ENCODE peak calls at places on chromosome 12, in six cellular contexts. Q is IMR-90; J is fibroblast of pulmonary artery; D is AG08396; S is upper lobe of right lung; A is CD4-positive, alpha-beta T cell. T is an unnamed sample.

GRCh38 chr12:49288412-49288853 is 6.5 kb upstream of the PRPH start:
- DNase-seq in Q (peak; percentile 55), D (peak; percentile 82), J (peak; percentile 68), S (peak; percentile 29), A (peak; percentile 62), T (peak; percentile 83)

GRCh38 chr12:2812290-2813213 is at the start of gene ITFG2:
- DNase-seq in A (peak; percentile 97), Q (peak; percentile 98), S (peak; percentile 99), J (peak; percentile 98), D (peak; percentile 93), T (peak; percentile 100)

GRCh38 chr12:132202929-132203721 is 58.9 kb downstream of the NOC4L start:
- DNase-seq in Q (no peak), J (no peak), S (no peak), D (no peak), A (no peak), T (no peak)

GRCh38 chr12:34339922-34340321 is 317.6 kb downstream of the ALG10 start:
- DNase-seq in A (no peak), D (no peak), J (no peak), Q (no peak), S (no peak), T (no peak)

GRCh38 chr12:113528606-113529005 is 56.9 kb upstream of the LHX5 start:
- DNase-seq in S (no peak), J (no peak), Q (no peak), D (no peak), A (no peak), T (no peak)

GRCh38 chr12:87661770-87662402 is 367.3 kb downstream of the C12orf50 start:
- DNase-seq in J (no peak), Q (peak; percentile 3), D (no peak), A (no peak), S (no peak), T (peak; percentile 47)

GRCh38 chr12:14961466-14962155 is at the start of gene ARHGDIB:
- DNase-seq in A (peak; percentile 65), S (no peak), D (no peak), Q (no peak), J (peak; percentile 87), T (no peak)

GRCh38 chr12:95213928-95214327 is 3.3 kb downstream of the FGD6 start:
- DNase-seq in S (no peak), Q (no peak), A (no peak), D (no peak), J (no peak), T (peak; percentile 31)

GRCh38 chr12:101923049-101923718 is 45.8 kb downstream of the DRAM1 start:
- DNase-seq in S (no peak), A (no peak), D (no peak), J (no peak), Q (no peak), T (no peak)

GRCh38 chr12:24418157-24418556 is 468.7 kb upstream of the SOX5 start:
- DNase-seq in J (no peak), A (no peak), S (no peak), Q (peak; percentile 69), D (peak; percentile 8), T (no peak)

GRCh38 chr12:3016191-3016590 is 57.0 kb downstream of the TEAD4 start:
- DNase-seq in D (no peak), S (no peak), A (no peak), J (no peak), Q (no peak), T (no peak)

GRCh38 chr12:92544321-92544720 is 158.5 kb upstream of the PLEKHG7 start:
- DNase-seq in S (no peak), D (no peak), J (no peak), Q (no peak), A (no peak), T (no peak)

GRCh38 chr12:112294793-112295192 is 87.4 kb downstream of the HECTD4 start:
- DNase-seq in D (no peak), A (no peak), J (peak; percentile 41), Q (peak; percentile 51), S (no peak), T (peak; percentile 37)

GRCh38 chr12:115222220-115222619 is 538.2 kb upstream of the TBX3 start:
- DNase-seq in J (no peak), D (no peak), A (no peak), Q (no peak), S (no peak), T (no peak)

GRCh38 chr12:57927086-57927485 is 14.3 kb upstream of the ATP23 start:
- DNase-seq in Q (no peak), D (no peak), J (no peak), A (no peak), S (no peak), T (no peak)

GRCh38 chr12:10364839-10365681 is 24.8 kb downstream of the KLRK1 start:
- DNase-seq in S (no peak), D (peak; percentile 67), A (peak; percentile 33), J (peak; percentile 86), Q (peak; percentile 84), T (peak; percentile 91)

GRCh38 chr12:67792185-67792584 is 143.6 kb downstream of the DYRK2 start:
- DNase-seq in Q (no peak), A (no peak), J (no peak), D (no peak), S (no peak), T (no peak)

GRCh38 chr12:49624919-49625577 is 1.7 kb downstream of the PRPF40B start:
- DNase-seq in J (peak; percentile 59), A (no peak), D (no peak), Q (peak; percentile 72), S (no peak), T (no peak)

GRCh38 chr12:102539651-102540553 is 59.5 kb upstream of the IGF1 start:
- DNase-seq in S (no peak), Q (peak; percentile 81), A (no peak), D (peak; percentile 16), J (peak; percentile 34), T (no peak)

GRCh38 chr12:131085125-131085815 is 131.6 kb downstream of the ADGRD1 start:
- DNase-seq in S (peak; percentile 49), D (no peak), A (no peak), Q (no peak), J (no peak), T (no peak)

GRCh38 chr12:122022393-122023338 is 982 bp downstream of the BCL7A start:
- DNase-seq in J (peak; percentile 11), D (peak; percentile 69), S (peak; percentile 73), Q (no peak), A (peak; percentile 24), T (peak; percentile 68)

GRCh38 chr12:121279507-121279915 is 17.0 kb downstream of the CAMKK2 start:
- DNase-seq in S (no peak), Q (peak; percentile 26), D (peak; percentile 80), A (no peak), J (peak; percentile 57), T (no peak)

GRCh38 chr12:56719056-56719455 is 6.0 kb downstream of the NACA start:
- DNase-seq in S (no peak), Q (no peak), D (no peak), A (no peak), J (no peak), T (no peak)

GRCh38 chr12:52157566-52158150 is 34.2 kb downstream of the KRT80 start:
- DNase-seq in A (no peak), D (no peak), Q (no peak), J (no peak), S (no peak), T (no peak)

GRCh38 chr12:95114766-95115450 is 41.5 kb upstream of the NR2C1 start:
- DNase-seq in D (no peak), Q (peak; percentile 21), S (no peak), A (no peak), J (no peak), T (no peak)

GRCh38 chr12:30508205-30508967 is 187.3 kb downstream of the IPO8 start:
- DNase-seq in J (no peak), S (no peak), A (no peak), D (no peak), Q (no peak), T (peak; percentile 19)

GRCh38 chr12:109948382-109948781 is 47.8 kb downstream of the GIT2 start:
- DNase-seq in Q (no peak), D (no peak), S (no peak), A (no peak), J (no peak), T (no peak)

GRCh38 chr12:44881197-44881596 is 5.1 kb upstream of the NELL2 start:
- DNase-seq in S (no peak), Q (no peak), A (no peak), D (no peak), J (no peak), T (no peak)

GRCh38 chr12:55073043-55074022 is 52.9 kb upstream of the OR9K2 start:
- DNase-seq in J (peak; percentile 84), S (peak; percentile 73), A (peak; percentile 78), D (peak; percentile 55), Q (peak; percentile 70), T (peak; percentile 90)

GRCh38 chr12:48015954-48016353 is 11.7 kb upstream of the COL2A1 start:
- DNase-seq in S (no peak), D (no peak), A (no peak), Q (no peak), J (no peak), T (no peak)

GRCh38 chr12:81245458-81245857 is 167.6 kb downstream of the ACSS3 start:
- DNase-seq in J (no peak), D (no peak), A (no peak), S (no peak), Q (no peak), T (no peak)

GRCh38 chr12:122079038-122079531 is 529 bp downstream of the MLXIP start:
- DNase-seq in D (no peak), S (peak; percentile 78), A (no peak), Q (no peak), J (no peak), T (peak; percentile 72)